ENCODE peak calls at places on chromosomes 4 and X, in four cellular contexts. E is A549, Q is HepG2, S is GM12878. Y is an unnamed sample.

GRCh38 chrX:107787827-107788226 is 10.3 kb downstream of the NCBP2L start:
- DNase-seq in S (no peak), Q (no peak), E (no peak), Y (no peak)

GRCh38 chr4:83535520-83535944 is 376 bp upstream of the GPAT3 start:
- DNase-seq in E (peak), Q (peak), S (no peak), Y (no peak)

GRCh38 chrX:100995469-100995868 is 26.0 kb downstream of the ARL13A start:
- DNase-seq in Q (peak), S (no peak), E (no peak), Y (no peak)

GRCh38 chr4:100314057-100314456 is 123.8 kb upstream of the DDIT4L start:
- DNase-seq in S (no peak), E (no peak), Q (no peak), Y (no peak)

GRCh38 chr4:165716472-165716871 is 156.6 kb upstream of the TLL1 start:
- DNase-seq in S (no peak), E (no peak), Q (no peak), Y (no peak)

GRCh38 chr4:8771258-8771590 is 100.4 kb downstream of the HMX1 start:
- DNase-seq in Q (no peak), E (no peak), S (no peak), Y (peak)

GRCh38 chrX:40012039-40012799 is 85.5 kb downstream of the BCOR start:
- DNase-seq in E (no peak), S (no peak), Q (peak), Y (no peak)

GRCh38 chrX:129495941-129496340 is 27.3 kb downstream of the SMARCA1 start:
- DNase-seq in E (no peak), S (no peak), Q (no peak), Y (no peak)

GRCh38 chr4:109266891-109267290 is 35.6 kb downstream of the COL25A1 start:
- DNase-seq in E (no peak), S (no peak), Q (no peak), Y (no peak)

GRCh38 chrX:13491061-13491460 is 78.3 kb upstream of the EGFL6 start:
- DNase-seq in S (no peak), Q (no peak), E (no peak), Y (no peak)

GRCh38 chrX:145213504-145213903 is 33.8 kb upstream of the SPANXN1 start:
- DNase-seq in S (no peak), E (no peak), Q (no peak), Y (peak)

GRCh38 chr4:70992354-70992753 is 1.1 kb upstream of the DCK start:
- DNase-seq in Q (no peak), S (no peak), E (no peak), Y (no peak)

GRCh38 chrX:9163153-9163790 is 129.3 kb upstream of the FAM9B start:
- DNase-seq in E (no peak), Q (no peak), S (no peak), Y (no peak)

GRCh38 chr4:85787133-85787532 is 312.2 kb downstream of the ARHGAP24 start:
- DNase-seq in Q (no peak), E (no peak), S (no peak), Y (no peak)

GRCh38 chrX:37380920-37381319 is 31.8 kb downstream of the PRRG1 start:
- DNase-seq in Q (peak), E (peak), S (no peak), Y (no peak)

GRCh38 chr4:83516042-83516772 is 19.7 kb upstream of the GPAT3 start:
- DNase-seq in S (no peak), E (no peak), Q (no peak), Y (no peak)

GRCh38 chr4:156293657-156294297 is 340.1 kb upstream of the CTSO start:
- DNase-seq in S (no peak), E (no peak), Q (no peak), Y (no peak)

GRCh38 chrX:8037593-8038348 is 110.6 kb upstream of the PNPLA4 start:
- DNase-seq in Q (no peak), E (no peak), S (no peak), Y (no peak)

GRCh38 chr4:15778191-15778741 is at the start of gene CD38:
- DNase-seq in S (peak), Q (no peak), E (peak), Y (peak)

GRCh38 chr4:5054532-5054931 is 3.3 kb downstream of the STK32B start:
- DNase-seq in Q (peak), S (no peak), E (no peak), Y (no peak)

GRCh38 chrX:119997570-119997969 is 54.0 kb upstream of the NKAP start:
- DNase-seq in E (no peak), Q (no peak), S (no peak), Y (no peak)

GRCh38 chrX:23784487-23785301 is 1.7 kb downstream of the SAT1 start:
- DNase-seq in S (no peak), Q (no peak), E (no peak), Y (no peak)

GRCh38 chrX:25442501-25442900 is 426.7 kb upstream of the ARX start:
- DNase-seq in Q (no peak), S (no peak), E (no peak), Y (no peak)
- TF ChIP-seq PBX3 in Q (no peak), S (no peak), E (no peak), Y (no peak)

GRCh38 chr4:34649716-34650115 is 1594.6 kb downstream of the ARAP2 start:
- DNase-seq in E (no peak), S (no peak), Q (no peak), Y (no peak)

DNA sequence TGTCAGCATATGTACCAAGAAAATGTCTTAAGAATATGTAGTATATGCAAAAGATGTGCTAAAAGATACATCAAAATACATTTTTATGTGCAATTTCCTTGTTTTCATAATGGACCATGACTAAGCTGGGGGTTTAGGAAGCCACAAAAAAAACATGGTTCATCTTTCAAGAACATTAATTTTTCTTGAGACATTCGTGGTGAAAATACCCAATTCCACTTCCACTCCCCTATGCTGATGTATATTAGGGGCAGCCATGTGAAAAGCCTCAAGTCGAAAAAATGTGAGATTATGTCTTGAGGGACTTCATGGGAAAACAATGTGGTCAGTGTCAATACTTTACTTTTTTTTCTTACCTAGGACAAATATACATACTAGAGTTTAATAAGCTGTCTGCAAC is 1599.6 kb downstream of the ARAP2 start:
- DNase-seq in S (no peak), Q (no peak), E (no peak), Y (no peak)
- TF ChIP-seq REST in S (no peak), Q (no peak), E (no peak), Y (no peak)

GRCh38 chr4:81648576-81649272 is 177.0 kb upstream of the RASGEF1B start:
- DNase-seq in S (peak), E (no peak), Q (no peak), Y (no peak)
- TF ChIP-seq PBX3 in S (no peak), E (no peak), Q (no peak), Y (no peak)

GRCh38 chr4:123750044-123750443 is 353.4 kb downstream of the SPRY1 start:
- DNase-seq in S (no peak), Q (peak), E (no peak), Y (no peak)

GRCh38 chr4:123744664-123745290 is 348.2 kb downstream of the SPRY1 start:
- DNase-seq in S (no peak), E (no peak), Q (peak), Y (no peak)

GRCh38 chr4:123748806-123749205 is 352.2 kb downstream of the SPRY1 start:
- DNase-seq in E (no peak), S (no peak), Q (no peak), Y (no peak)

GRCh38 chr4:123749408-123749807 is 352.8 kb downstream of the SPRY1 start:
- DNase-seq in Q (no peak), S (no peak), E (no peak), Y (no peak)

GRCh38 chr4:123746981-123747380 is 350.4 kb downstream of the SPRY1 start:
- DNase-seq in E (no peak), S (no peak), Q (no peak), Y (no peak)
- TF ChIP-seq REST in E (no peak), S (no peak), Q (no peak), Y (no peak)

GRCh38 chrX:96761566-96761965 is 76.9 kb downstream of the DIAPH2 start:
- DNase-seq in S (no peak), E (no peak), Q (no peak), Y (no peak)

GRCh38 chrX:96763608-96764007 is 79.0 kb downstream of the DIAPH2 start:
- DNase-seq in Q (no peak), S (no peak), E (no peak), Y (peak)

GRCh38 chrX:96770315-96770714 is 85.7 kb downstream of the DIAPH2 start:
- DNase-seq in E (peak), Q (peak), S (no peak), Y (peak)

GRCh38 chrX:96764864-96765263 is 80.2 kb downstream of the DIAPH2 start:
- DNase-seq in Q (no peak), E (no peak), S (no peak), Y (no peak)
- TF ChIP-seq PBX3 in Q (no peak), E (no peak), S (no peak), Y (no peak)